ENCODE peak calls at places on chromosomes 4 and X, in nine cellular contexts. M is AG04450, A is GM20000, W is ovary, O is HFF-Myc, B is osteocyte, D is nephron progenitor cell, Q is uterus, Y is fibroblast of mammary gland. F is an unnamed sample.
A peak's percentile ranks its signal among the peaks of the same experiment; 100 is the strongest.

GRCh38 chr4:16264798-16265197 is 38.5 kb upstream of the TAPT1 start:
- DNase-seq in M (no peak), A (peak; percentile 57), W (no peak), O (peak; percentile 15), B (no peak), D (no peak), Q (no peak), Y (peak; percentile 65), F (peak; percentile 42)

GRCh38 chr4:88208146-88208545 is 49.7 kb upstream of the ABCG2 start:
- DNase-seq in M (no peak), A (no peak), W (no peak), O (no peak), B (no peak), D (no peak), Q (no peak), Y (no peak), F (no peak)

GRCh38 chr4:7820031-7820825 is 119.4 kb downstream of the AFAP1 start:
- DNase-seq in M (no peak), A (no peak), W (no peak), O (no peak), B (no peak), D (no peak), Q (no peak), Y (peak; percentile 48), F (no peak)

GRCh38 chrX:35826503-35826902 is 28.4 kb downstream of the MAGEB16 start:
- DNase-seq in M (no peak), A (no peak), W (no peak), O (no peak), B (no peak), D (no peak), Q (no peak), Y (no peak), F (no peak)

GRCh38 chr4:6727081-6727942 is 11.3 kb downstream of the BLOC1S4 start:
- DNase-seq in M (no peak), A (no peak), W (no peak), O (no peak), B (peak; percentile 86), D (peak; percentile 57), Q (no peak), Y (peak; percentile 21), F (no peak)

GRCh38 chr4:66899422-66900065 is 645.8 kb downstream of the CENPC start:
- DNase-seq in M (no peak), A (no peak), W (peak; percentile 11), O (no peak), B (no peak), D (no peak), Q (no peak), Y (no peak), F (no peak)

GRCh38 chr4:105619193-105619931 is 66.9 kb downstream of the ARHGEF38 start:
- DNase-seq in M (no peak), A (no peak), W (peak; percentile 35), O (no peak), B (no peak), D (no peak), Q (no peak), Y (no peak), F (no peak)

GRCh38 chr4:183986645-183987528 is 81.8 kb downstream of the STOX2 start:
- DNase-seq in M (no peak), A (no peak), W (no peak), O (no peak), B (no peak), D (no peak), Q (no peak), Y (no peak), F (no peak)

GRCh38 chr4:85474818-85475630 is at the start of gene ARHGAP24:
- DNase-seq in M (peak; percentile 53), A (peak; percentile 78), W (peak; percentile 84), O (peak; percentile 96), B (no peak), D (peak; percentile 85), Q (peak; percentile 77), Y (peak; percentile 99), F (peak; percentile 78)

GRCh38 chr4:144787365-144788263 is 141.7 kb downstream of the HHIP start:
- DNase-seq in M (peak; percentile 2), A (peak; percentile 43), W (no peak), O (peak; percentile 14), B (no peak), D (no peak), Q (no peak), Y (peak; percentile 58), F (peak; percentile 26)

GRCh38 chr4:110211007-110211769 is 12.8 kb upstream of the ELOVL6 start:
- DNase-seq in M (no peak), A (peak; percentile 55), W (no peak), O (no peak), B (no peak), D (no peak), Q (no peak), Y (peak; percentile 66), F (peak; percentile 65)

GRCh38 chr4:122733805-122734155 is 1.3 kb downstream of the BBS12 start:
- DNase-seq in M (no peak), A (no peak), W (no peak), O (no peak), B (no peak), D (no peak), Q (no peak), Y (no peak), F (no peak)

GRCh38 chr4:98653006-98653405 is 5.4 kb downstream of the TSPAN5 start:
- DNase-seq in M (peak; percentile 37), A (no peak), W (no peak), O (no peak), B (no peak), D (no peak), Q (no peak), Y (peak; percentile 85), F (no peak)

GRCh38 chr4:26782168-26782829 is 78.3 kb upstream of the STIM2 start:
- DNase-seq in M (no peak), A (no peak), W (no peak), O (no peak), B (no peak), D (no peak), Q (no peak), Y (peak; percentile 18), F (no peak)

GRCh38 chrX:46326161-46326560 is 219.1 kb downstream of the ZNF674 start:
- DNase-seq in M (no peak), A (no peak), W (no peak), O (no peak), B (no peak), D (no peak), Q (no peak), Y (peak; percentile 27), F (no peak)

DNA sequence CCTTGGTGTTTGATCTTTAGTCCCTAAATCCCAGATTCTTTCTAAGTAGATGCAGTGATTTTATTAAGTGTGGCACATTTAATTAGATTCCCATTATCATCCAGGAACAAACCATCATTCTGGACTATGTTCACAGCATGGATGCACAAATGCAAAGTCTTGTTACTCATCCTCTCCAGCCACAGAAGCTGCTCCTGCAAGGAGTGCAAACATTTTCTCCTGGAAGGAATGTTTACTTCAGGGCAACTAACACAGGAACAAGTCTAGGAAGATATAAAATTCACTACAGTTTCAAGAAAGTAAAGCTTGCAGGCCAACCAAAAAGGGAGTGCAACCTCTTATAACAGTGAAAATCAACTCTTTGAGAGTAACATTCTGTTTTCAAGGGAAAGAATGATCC is 106.0 kb downstream of the IQCM start:
- DNase-seq in M (peak; percentile 15), A (no peak), W (no peak), O (no peak), B (no peak), D (no peak), Q (no peak), Y (no peak), F (no peak)
- TF ChIP-seq CTCF in M (peak; percentile 15), A (no peak), W (no peak), O (no peak), B (no peak), D (no peak), Q (no peak), Y (no peak), F (no peak)

GRCh38 chrX:95505721-95506120 is 1178.9 kb upstream of the DIAPH2 start:
- DNase-seq in M (no peak), A (no peak), W (no peak), O (no peak), B (no peak), D (no peak), Q (no peak), Y (no peak), F (no peak)
- TF ChIP-seq CTCF in M (no peak), A (no peak), W (no peak), O (no peak), B (no peak), D (peak; percentile 14), Q (no peak), Y (no peak), F (no peak)

DNA sequence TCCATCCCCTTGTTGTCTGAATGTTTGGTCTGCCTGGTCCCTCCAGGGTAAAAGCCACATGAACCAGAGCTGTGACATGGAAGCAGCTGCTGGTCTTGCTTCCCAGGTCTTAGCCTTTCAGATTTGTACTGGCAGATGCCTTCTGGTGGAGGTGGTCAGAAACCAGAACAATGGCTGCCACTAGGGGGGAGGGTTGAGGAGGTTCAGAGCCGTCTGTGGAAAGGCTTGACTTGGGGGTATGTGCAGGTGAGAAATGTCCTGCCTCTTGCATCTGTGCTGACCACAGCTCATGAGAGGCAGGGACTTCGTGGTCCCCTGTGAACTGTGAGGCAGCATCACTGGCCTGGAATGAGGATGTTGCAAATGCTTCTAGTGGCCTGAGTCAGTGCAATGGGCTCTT is 144.2 kb upstream of the WDR1 start:
- DNase-seq in M (no peak), A (no peak), W (no peak), O (no peak), B (no peak), D (no peak), Q (no peak), Y (no peak), F (no peak)
- TF ChIP-seq CTCF in M (no peak), A (no peak), W (no peak), O (no peak), B (no peak), D (no peak), Q (no peak), Y (no peak), F (no peak)

GRCh38 chr4:42398448-42399355 is 1.4 kb downstream of the SHISA3 start:
- DNase-seq in M (no peak), A (no peak), W (no peak), O (no peak), B (no peak), D (peak; percentile 68), Q (no peak), Y (no peak), F (no peak)
- TF ChIP-seq CTCF in M (no peak), A (no peak), W (no peak), O (no peak), B (peak; percentile 28), D (peak; percentile 47), Q (no peak), Y (no peak), F (no peak)